ENCODE peak calls at places on chromosomes 1 and 21, in six cellular contexts. One of them, this sample, is unnamed.

GRCh38 chr21:37447288-37447936 is 80.8 kb downstream of the DYRK1A start:
- DNase-seq in epithelial cell of esophagus: no peak
- DNase-seq in cardiac muscle cell: peak
- DNase-seq in heart right ventricle: no peak
- DNase-seq in stimulated activated CD4-positive, alpha-beta T cell treated with anti-CD3 and anti-CD28 coated beads, Interleukin-15, amount 100 ng/mL, for 24 hours: no peak
- DNase-seq in mesenteric fat pad: no peak
- DNase-seq in this sample: no peak

GRCh38 chr1:175554586-175554985 is 188.8 kb downstream of the TNR start:
- DNase-seq in epithelial cell of esophagus: no peak
- DNase-seq in cardiac muscle cell: no peak
- DNase-seq in heart right ventricle: no peak
- DNase-seq in stimulated activated CD4-positive, alpha-beta T cell treated with anti-CD3 and anti-CD28 coated beads, Interleukin-15, amount 100 ng/mL, for 24 hours: no peak
- DNase-seq in mesenteric fat pad: no peak
- DNase-seq in this sample: peak

GRCh38 chr1:110166861-110167260 is 16.6 kb downstream of the SLC6A17 start:
- DNase-seq in epithelial cell of esophagus: no peak
- DNase-seq in cardiac muscle cell: no peak
- DNase-seq in heart right ventricle: no peak
- DNase-seq in stimulated activated CD4-positive, alpha-beta T cell treated with anti-CD3 and anti-CD28 coated beads, Interleukin-15, amount 100 ng/mL, for 24 hours: no peak
- DNase-seq in mesenteric fat pad: no peak
- DNase-seq in this sample: no peak

GRCh38 chr1:184260382-184260781 is 126.4 kb upstream of the C1orf21 start:
- DNase-seq in epithelial cell of esophagus: peak
- DNase-seq in cardiac muscle cell: no peak
- DNase-seq in heart right ventricle: no peak
- DNase-seq in stimulated activated CD4-positive, alpha-beta T cell treated with anti-CD3 and anti-CD28 coated beads, Interleukin-15, amount 100 ng/mL, for 24 hours: no peak
- DNase-seq in mesenteric fat pad: no peak
- DNase-seq in this sample: peak

GRCh38 chr1:231020816-231021215 is 19.2 kb downstream of the FAM89A start:
- DNase-seq in epithelial cell of esophagus: no peak
- DNase-seq in cardiac muscle cell: no peak
- DNase-seq in heart right ventricle: no peak
- DNase-seq in stimulated activated CD4-positive, alpha-beta T cell treated with anti-CD3 and anti-CD28 coated beads, Interleukin-15, amount 100 ng/mL, for 24 hours: no peak
- DNase-seq in mesenteric fat pad: no peak
- DNase-seq in this sample: no peak

GRCh38 chr1:168879906-168880734 is 151.1 kb upstream of the DPT start:
- DNase-seq in epithelial cell of esophagus: peak
- DNase-seq in cardiac muscle cell: peak
- DNase-seq in heart right ventricle: peak
- DNase-seq in stimulated activated CD4-positive, alpha-beta T cell treated with anti-CD3 and anti-CD28 coated beads, Interleukin-15, amount 100 ng/mL, for 24 hours: no peak
- DNase-seq in mesenteric fat pad: no peak
- DNase-seq in this sample: peak

GRCh38 chr1:28855469-28855944 is 43.5 kb downstream of the OPRD1 start:
- DNase-seq in epithelial cell of esophagus: peak
- DNase-seq in cardiac muscle cell: no peak
- DNase-seq in heart right ventricle: no peak
- DNase-seq in stimulated activated CD4-positive, alpha-beta T cell treated with anti-CD3 and anti-CD28 coated beads, Interleukin-15, amount 100 ng/mL, for 24 hours: no peak
- DNase-seq in mesenteric fat pad: no peak
- DNase-seq in this sample: no peak

GRCh38 chr1:201763439-201764140 is 65.4 kb upstream of the IPO9 start:
- DNase-seq in epithelial cell of esophagus: no peak
- DNase-seq in cardiac muscle cell: no peak
- DNase-seq in heart right ventricle: no peak
- DNase-seq in stimulated activated CD4-positive, alpha-beta T cell treated with anti-CD3 and anti-CD28 coated beads, Interleukin-15, amount 100 ng/mL, for 24 hours: no peak
- DNase-seq in mesenteric fat pad: no peak
- DNase-seq in this sample: no peak

GRCh38 chr1:46198026-46198826 is at the start of gene POMGNT1:
- DNase-seq in epithelial cell of esophagus: peak
- DNase-seq in cardiac muscle cell: peak
- DNase-seq in heart right ventricle: peak
- DNase-seq in stimulated activated CD4-positive, alpha-beta T cell treated with anti-CD3 and anti-CD28 coated beads, Interleukin-15, amount 100 ng/mL, for 24 hours: peak
- DNase-seq in mesenteric fat pad: no peak
- DNase-seq in this sample: peak

GRCh38 chr1:224727851-224728250 is 111.7 kb downstream of the CNIH3 start:
- DNase-seq in epithelial cell of esophagus: peak
- DNase-seq in cardiac muscle cell: no peak
- DNase-seq in heart right ventricle: no peak
- DNase-seq in stimulated activated CD4-positive, alpha-beta T cell treated with anti-CD3 and anti-CD28 coated beads, Interleukin-15, amount 100 ng/mL, for 24 hours: no peak
- DNase-seq in mesenteric fat pad: no peak
- DNase-seq in this sample: no peak

GRCh38 chr21:42102063-42102462 is 30.9 kb downstream of the UMODL1 start:
- DNase-seq in epithelial cell of esophagus: peak
- DNase-seq in cardiac muscle cell: no peak
- DNase-seq in heart right ventricle: no peak
- DNase-seq in stimulated activated CD4-positive, alpha-beta T cell treated with anti-CD3 and anti-CD28 coated beads, Interleukin-15, amount 100 ng/mL, for 24 hours: no peak
- DNase-seq in mesenteric fat pad: no peak
- DNase-seq in this sample: peak

GRCh38 chr1:101198842-101199636 is 37.8 kb upstream of the S1PR1 start:
- DNase-seq in epithelial cell of esophagus: no peak
- DNase-seq in cardiac muscle cell: no peak
- DNase-seq in heart right ventricle: no peak
- DNase-seq in stimulated activated CD4-positive, alpha-beta T cell treated with anti-CD3 and anti-CD28 coated beads, Interleukin-15, amount 100 ng/mL, for 24 hours: peak
- DNase-seq in mesenteric fat pad: no peak
- DNase-seq in this sample: peak

GRCh38 chr1:75672528-75673393 is 51.7 kb upstream of the ACADM start:
- DNase-seq in epithelial cell of esophagus: peak
- DNase-seq in cardiac muscle cell: peak
- DNase-seq in heart right ventricle: no peak
- DNase-seq in stimulated activated CD4-positive, alpha-beta T cell treated with anti-CD3 and anti-CD28 coated beads, Interleukin-15, amount 100 ng/mL, for 24 hours: no peak
- DNase-seq in mesenteric fat pad: no peak
- DNase-seq in this sample: peak

This sample was measured in kidney tubule cell.